ENCODE peak calls at places on chromosomes 16 and 17, in five cellular contexts. P is tibial artery, I is suprapubic skin, L is WTC11, Z is endothelial cell of umbilical vein. G is an unnamed sample.

GRCh38 chr17:43722269-43722619 is 36.3 kb downstream of the SOST start:
- DNase-seq in Z (no peak), P (no peak), I (no peak), L (no peak), G (no peak)

GRCh38 chr17:49612721-49613120 is 37.0 kb downstream of the NXPH3 start:
- DNase-seq in L (no peak), Z (no peak), I (no peak), P (no peak), G (no peak)

GRCh38 chr17:61201211-61201610 is 198.4 kb upstream of the TBX2 start:
- DNase-seq in Z (no peak), L (no peak), I (no peak), P (no peak), G (no peak)

GRCh38 chr17:66413564-66414520 is 111.4 kb downstream of the PRKCA start:
- DNase-seq in L (no peak), Z (no peak), P (no peak), I (no peak), G (no peak)

GRCh38 chr16:10552998-10553491 is 27.4 kb downstream of the EMP2 start:
- DNase-seq in L (peak), Z (peak), P (peak), I (no peak), G (no peak)

GRCh38 chr16:20871935-20872815 is 28.0 kb downstream of the DCUN1D3 start:
- DNase-seq in L (no peak), Z (no peak), I (no peak), P (no peak), G (no peak)

GRCh38 chr16:35298460-35299243 is 1839.2 kb downstream of the TP53TG3F start:
- DNase-seq in Z (no peak), L (no peak), I (no peak), P (no peak), G (no peak)

GRCh38 chr16:84992700-84993075 is 18.6 kb downstream of the ZDHHC7 start:
- DNase-seq in L (no peak), Z (no peak), P (no peak), I (no peak), G (no peak)

GRCh38 chr16:7313170-7313569 is 19.5 kb upstream of the RBFOX1 start:
- DNase-seq in L (no peak), I (no peak), Z (no peak), P (no peak), G (no peak)

GRCh38 chr16:87484487-87485331 is 8.1 kb downstream of the ZCCHC14 start:
- DNase-seq in I (no peak), Z (peak), P (no peak), L (no peak), G (no peak)

GRCh38 chr17:80839401-80839800 is 152.2 kb upstream of the CHMP6 start:
- DNase-seq in I (no peak), Z (no peak), L (no peak), P (no peak), G (no peak)

GRCh38 chr17:81376946-81377733 is 18.1 kb upstream of the BAHCC1 start:
- DNase-seq in P (no peak), I (no peak), Z (no peak), L (no peak), G (no peak)

GRCh38 chr17:13025687-13026086 is 7.9 kb upstream of the ELAC2 start:
- DNase-seq in Z (no peak), I (no peak), P (no peak), L (no peak), G (no peak)

GRCh38 chr17:15463363-15463762 is 4.1 kb downstream of the CDRT4 start:
- DNase-seq in L (peak), Z (peak), I (no peak), P (peak), G (no peak)

GRCh38 chr16:54930034-54930938 is at the start of gene IRX5:
- DNase-seq in L (peak), Z (peak), I (peak), P (peak), G (peak)

GRCh38 chr17:82105882-82106696 is 8.1 kb upstream of the FASN start:
- DNase-seq in Z (no peak), L (peak), I (peak), P (no peak), G (peak)

GRCh38 chr17:19311421-19312215 is 50.9 kb downstream of the B9D1 start:
- DNase-seq in L (no peak), I (no peak), P (no peak), Z (peak), G (no peak)

GRCh38 chr16:27795992-27796614 is 246.2 kb downstream of the KATNIP start:
- DNase-seq in Z (peak), L (peak), P (no peak), I (no peak), G (peak)

GRCh38 chr17:44916059-44916780 is 920 bp upstream of the GFAP start:
- DNase-seq in L (no peak), I (no peak), Z (peak), P (no peak), G (peak)

GRCh38 chr17:8913879-8914278 is 46.4 kb upstream of the PIK3R6 start:
- DNase-seq in Z (no peak), P (no peak), I (no peak), L (no peak), G (no peak)

GRCh38 chr17:36837616-36838272 is 99.5 kb upstream of the LHX1 start:
- DNase-seq in I (no peak), L (peak), Z (no peak), P (no peak), G (no peak)

GRCh38 chr16:31351937-31352315 is 3.0 kb upstream of the ITGAX start:
- DNase-seq in L (no peak), P (no peak), Z (no peak), I (peak), G (no peak)

GRCh38 chr16:778909-779527 is 9.2 kb downstream of the RPUSD1 start:
- DNase-seq in P (no peak), I (no peak), Z (no peak), L (no peak), G (no peak)

GRCh38 chr16:54430491-54431030 is 144.0 kb upstream of the IRX3 start:
- DNase-seq in Z (no peak), L (no peak), P (no peak), I (peak), G (peak)

GRCh38 chr17:57874434-57875108 is 24.7 kb upstream of the MRPS23 start:
- DNase-seq in P (peak), Z (peak), L (peak), I (no peak), G (no peak)

GRCh38 chr16:70736454-70737376 is 50.9 kb upstream of the MTSS2 start:
- DNase-seq in I (no peak), Z (no peak), P (no peak), L (no peak), G (no peak)

GRCh38 chr17:74337834-74338500 is 11.9 kb downstream of the KIF19 start:
- DNase-seq in P (no peak), Z (no peak), L (no peak), I (no peak), G (no peak)

GRCh38 chr16:31177136-31177535 is 2.8 kb upstream of the FUS start:
- DNase-seq in Z (no peak), L (no peak), I (no peak), P (no peak), G (no peak)

GRCh38 chr16:31077592-31078199 is 3.5 kb downstream of the ZNF646 start:
- DNase-seq in P (no peak), L (no peak), I (no peak), Z (no peak), G (no peak)

GRCh38 chr16:49382916-49383315 is 9.3 kb downstream of the C16orf78 start:
- DNase-seq in Z (no peak), L (peak), I (no peak), P (no peak), G (peak)
- TF ChIP-seq CTCF in Z (no peak), L (peak), I (no peak), P (no peak), G (peak)

GRCh38 chr16:2894231-2894630 is 11.2 kb downstream of the FLYWCH2 start:
- DNase-seq in I (no peak), L (peak), P (no peak), Z (no peak), G (no peak)
- TF ChIP-seq CTCF in I (no peak), L (no peak), P (no peak), Z (no peak), G (no peak)

DNA sequence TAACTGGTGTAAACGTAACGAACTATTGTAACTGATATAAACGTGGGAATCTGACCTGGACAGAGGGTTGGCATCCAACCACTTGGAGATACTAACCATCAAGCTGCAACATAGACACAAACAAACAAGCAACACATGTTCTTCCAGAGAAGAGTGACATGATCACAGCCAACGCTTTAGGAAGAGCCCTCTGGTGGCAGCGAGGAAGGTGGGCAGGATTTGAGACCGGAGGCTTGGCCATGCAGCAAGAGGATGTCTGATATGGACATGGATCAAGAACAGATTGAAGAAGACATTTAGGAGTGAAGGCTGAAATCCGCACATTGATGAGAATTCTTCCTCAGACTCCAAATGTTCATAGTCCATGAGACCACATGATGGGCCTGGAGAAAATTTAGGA is 40.3 kb upstream of the TNRC6A start:
- DNase-seq in L (peak), Z (peak), I (no peak), P (no peak), G (peak)
- TF ChIP-seq CTCF in L (peak), Z (peak), I (no peak), P (peak), G (peak)

GRCh38 chr16:56608876-56609462 is 585 bp downstream of the MT2A start:
- DNase-seq in I (no peak), P (no peak), Z (no peak), L (no peak), G (no peak)
- TF ChIP-seq CTCF in I (no peak), P (no peak), Z (no peak), L (no peak), G (no peak)